ENCODE peak calls at places on chromosome 10, in six cellular contexts. Z, Q, G, O, S and V are unnamed samples. For H3K4me1, the result is how much of the 10 kb centered on the place peaks cover.

GRCh38 chr10:100623541-100623940 is 87.8 kb downstream of the HIF1AN start:
- DNase-seq in S (no peak), O (no peak), Q (no peak), G (no peak), Z (peak), V (no peak)

GRCh38 chr10:73807471-73807870 is 3.9 kb downstream of the NDST2 start:
- DNase-seq in O (no peak), Z (peak), S (no peak), Q (no peak), G (no peak), V (no peak)

GRCh38 chr10:126705951-126706565 is 35.6 kb upstream of the C10orf90 start:
- DNase-seq in S (no peak), Q (no peak), Z (no peak), G (no peak), O (peak), V (no peak)

GRCh38 chr10:60073781-60074656 is 167.7 kb upstream of the CCDC6 start:
- DNase-seq in Z (no peak), O (no peak), S (no peak), Q (no peak), G (no peak), V (no peak)

GRCh38 chr10:124240721-124241350 is 147.4 kb upstream of the CHST15 start:
- DNase-seq in Z (no peak), Q (peak), S (no peak), O (no peak), G (peak), V (no peak)

GRCh38 chr10:50805981-50806622 is 66.4 kb downstream of the ASAH2B start:
- DNase-seq in O (no peak), Z (no peak), S (no peak), G (no peak), Q (no peak), V (no peak)

GRCh38 chr10:132447446-132448247 is 50.6 kb downstream of the PWWP2B start:
- DNase-seq in Q (no peak), O (no peak), G (no peak), S (no peak), Z (peak), V (no peak)

GRCh38 chr10:48493083-48493871 is 111.6 kb downstream of the ARHGAP22 start:
- DNase-seq in Z (peak), O (no peak), G (no peak), S (no peak), Q (peak), V (peak)

GRCh38 chr10:76155961-76156360 is 724.5 kb downstream of the LRMDA start:
- DNase-seq in Z (no peak), Q (no peak), O (no peak), G (no peak), S (no peak), V (no peak)

GRCh38 chr10:109593686-109594085 is 329.6 kb downstream of the XPNPEP1 start:
- DNase-seq in Q (no peak), G (no peak), S (no peak), O (no peak), Z (no peak), V (no peak)

GRCh38 chr10:125001313-125002043 is 59.6 kb downstream of the ZRANB1 start:
- DNase-seq in Q (no peak), S (no peak), O (peak), Z (peak), G (peak), V (peak)

GRCh38 chr10:116728526-116729096 is 13.8 kb downstream of the HSPA12A start:
- DNase-seq in Z (no peak), Q (no peak), O (no peak), S (no peak), G (peak), V (no peak)

GRCh38 chr10:114867365-114867764 is 45.8 kb downstream of the FHIP2A start:
- DNase-seq in Q (no peak), S (no peak), G (no peak), Z (no peak), O (no peak), V (no peak)

GRCh38 chr10:103932996-103933395 is 15.0 kb upstream of the STN1 start:
- DNase-seq in Z (no peak), Q (no peak), G (no peak), S (no peak), O (no peak), V (no peak)

GRCh38 chr10:12041766-12042408 is 722 bp downstream of the UPF2 start:
- DNase-seq in O (no peak), Q (no peak), Z (no peak), G (no peak), S (no peak), V (no peak)

GRCh38 chr10:90862908-90863514 is 5.2 kb upstream of the HTR7 start:
- DNase-seq in Z (no peak), O (no peak), Q (no peak), S (no peak), G (no peak), V (no peak)

GRCh38 chr10:103645141-103646054 is 151.9 kb downstream of the NEURL1 start:
- DNase-seq in G (peak), Z (peak), Q (peak), S (no peak), O (peak), V (peak)

GRCh38 chr10:103067951-103068350 is 125.1 kb downstream of the NT5C2 start:
- DNase-seq in Z (no peak), O (no peak), Q (no peak), S (no peak), G (no peak), V (no peak)

GRCh38 chr10:31749293-31749692 is 179.3 kb downstream of the ARHGAP12 start:
- DNase-seq in Q (no peak), O (no peak), S (no peak), Z (no peak), G (no peak), V (peak)
- H3K4me1 ChIP-seq in Q (under half), O (under half), S (under half), Z (under half), G (under half), V (under half)

GRCh38 chr10:122044045-122044661 is 55.2 kb downstream of the TACC2 start:
- DNase-seq in G (peak), S (no peak), O (peak), Q (no peak), Z (no peak), V (peak)

GRCh38 chr10:122045212-122045611 is 56.2 kb downstream of the TACC2 start:
- DNase-seq in S (no peak), Q (no peak), G (no peak), O (no peak), Z (no peak), V (no peak)

GRCh38 chr10:122040786-122041185 is 51.8 kb downstream of the TACC2 start:
- DNase-seq in O (no peak), Z (no peak), S (no peak), Q (no peak), G (peak), V (no peak)

GRCh38 chr10:122042836-122043235 is 53.9 kb downstream of the TACC2 start:
- DNase-seq in Q (no peak), G (no peak), O (no peak), S (no peak), Z (no peak), V (no peak)

DNA sequence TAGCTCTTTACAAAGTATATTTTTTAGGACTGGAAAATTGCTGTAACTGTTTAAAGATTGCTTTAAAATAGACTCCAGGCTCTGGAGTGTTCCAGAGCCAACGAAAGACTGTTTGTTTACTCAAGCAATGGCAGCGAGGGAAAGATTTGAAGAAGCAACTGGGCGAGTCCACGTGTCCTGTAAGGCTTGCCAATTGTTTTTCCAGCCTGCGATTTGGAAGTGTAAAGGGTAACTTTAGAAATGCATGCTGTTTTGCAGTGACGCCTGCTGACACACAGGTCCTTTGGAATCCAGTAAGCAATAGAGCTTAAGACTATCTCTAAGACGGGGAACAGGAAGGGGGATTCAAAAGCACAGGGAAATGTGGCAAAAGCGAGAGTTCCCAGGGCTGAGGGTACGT is 55.8 kb downstream of the TACC2 start:
- DNase-seq in O (peak), Z (no peak), S (no peak), G (peak), Q (no peak), V (peak)
- H3K4me3 ChIP-seq in O (no peak), Z (no peak), S (peak), G (no peak), Q (no peak), V (peak)

GRCh38 chr10:613217-613616 is 76.3 kb downstream of the DIP2C start:
- DNase-seq in S (peak), G (peak), Q (no peak), Z (peak), O (peak), V (peak)

GRCh38 chr10:615583-616152 is 73.8 kb downstream of the DIP2C start:
- DNase-seq in Q (peak), Z (peak), O (no peak), S (no peak), G (no peak), V (peak)

GRCh38 chr10:613661-614340 is 75.7 kb downstream of the DIP2C start:
- DNase-seq in O (no peak), G (peak), Z (peak), S (no peak), Q (no peak), V (no peak)

GRCh38 chr10:614341-614664 is 75.2 kb downstream of the DIP2C start:
- DNase-seq in Q (no peak), G (no peak), S (no peak), Z (peak), O (no peak), V (peak)

DNA sequence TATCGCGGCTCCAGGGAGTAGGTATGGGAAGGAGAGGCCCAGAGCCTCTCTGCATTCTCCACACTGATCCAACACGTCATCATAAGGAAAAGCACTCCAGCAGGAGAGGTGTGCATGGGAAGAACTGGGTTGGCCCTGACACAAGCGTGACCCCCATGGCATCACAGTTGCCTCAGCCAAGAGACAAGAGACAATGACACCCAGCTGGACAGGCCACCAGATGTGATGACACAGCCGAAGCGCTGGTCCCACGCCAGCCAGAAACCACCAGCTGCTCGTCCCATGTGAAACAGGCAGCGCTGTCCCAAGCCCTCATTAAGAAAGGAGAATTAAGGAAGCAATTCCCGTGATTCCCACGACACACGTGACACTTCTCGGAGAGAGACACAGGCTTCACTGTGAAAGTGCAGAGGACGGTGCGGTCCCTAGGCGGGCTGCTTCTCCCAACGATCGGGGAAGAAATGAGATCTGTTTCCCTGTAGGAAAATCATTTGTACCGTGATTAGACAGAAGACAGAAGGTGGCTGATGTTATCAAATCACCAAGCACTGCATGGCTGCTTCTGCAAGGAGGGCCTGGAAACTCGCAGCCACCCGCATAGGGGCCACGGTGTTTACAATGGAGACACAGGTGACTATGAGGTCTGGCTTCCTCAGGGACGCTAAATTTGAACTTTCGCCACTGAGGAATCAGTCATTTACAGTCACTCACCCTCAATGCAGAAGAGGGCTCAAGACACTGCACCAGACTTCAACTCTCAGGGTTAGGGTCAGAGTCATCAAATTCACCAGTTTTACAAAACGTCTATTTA is 74.5 kb downstream of the DIP2C start:
- DNase-seq in O (no peak), Z (no peak), G (no peak), S (no peak), Q (no peak), V (peak)
- H3K27ac ChIP-seq in O (no peak), Z (no peak), G (peak), S (no peak), Q (peak), V (peak)

DNA sequence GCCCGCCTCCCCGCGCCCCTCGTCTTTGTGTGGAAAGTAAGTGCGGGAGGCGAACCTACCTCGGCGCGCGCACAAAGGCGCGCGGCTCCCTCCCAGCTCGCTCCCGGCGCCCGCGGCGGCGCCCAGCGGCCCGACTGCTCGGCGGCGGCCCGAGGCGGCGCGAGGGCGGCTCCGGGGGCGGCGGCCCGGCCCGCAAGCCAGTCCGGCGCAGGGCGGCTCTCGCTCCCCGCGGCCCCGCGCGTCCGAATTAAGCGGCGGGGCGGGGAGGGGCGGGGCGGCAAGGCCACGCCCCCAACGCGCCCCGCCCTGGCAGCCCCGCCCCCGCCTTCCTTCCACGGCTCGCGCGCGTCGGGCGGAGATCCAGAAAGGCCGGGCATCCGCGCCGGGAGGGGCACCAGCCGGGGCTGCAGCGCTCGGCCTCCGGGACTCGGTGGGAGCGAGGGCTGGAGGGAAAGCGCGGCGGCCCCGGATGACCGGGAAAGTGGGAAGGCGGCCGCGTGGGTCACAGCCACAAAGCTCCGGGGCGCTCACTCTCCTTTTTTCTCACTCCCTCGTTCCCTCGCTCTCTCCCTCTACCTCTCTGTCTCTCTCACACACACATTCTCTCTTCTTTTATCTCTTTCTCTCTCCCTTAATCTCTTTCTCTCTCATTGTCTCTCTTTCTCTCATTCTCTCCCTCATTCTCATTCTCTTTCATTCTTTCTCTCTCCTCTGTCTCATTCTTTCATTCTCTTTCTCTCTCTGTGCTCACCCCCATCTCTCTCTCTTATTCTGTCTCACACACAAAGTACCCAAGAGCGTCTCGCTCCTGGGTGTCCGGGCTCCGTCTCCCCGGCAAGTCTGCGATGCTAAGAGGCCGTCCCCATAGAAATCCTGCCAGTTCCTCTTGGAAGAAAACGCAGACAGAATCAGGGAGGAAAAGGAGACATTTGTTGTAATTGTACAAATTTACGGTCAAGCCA is 170.2 kb downstream of the FAM107B start:
- DNase-seq in Q (peak), S (peak), Z (peak), O (peak), G (peak), V (peak)
- H3K4me1 ChIP-seq in Q (under half), S (under half), Z (under half), O (under half), G (under half), V (under half)

GRCh38 chr10:13727574-13727973 is 140.8 kb downstream of the PRPF18 start:
- DNase-seq in S (no peak), Q (no peak), G (no peak), O (no peak), Z (no peak), V (no peak)

GRCh38 chr10:13731799-13732198 is 145.0 kb downstream of the PRPF18 start:
- DNase-seq in O (no peak), Q (no peak), S (no peak), G (no peak), Z (no peak), V (no peak)

GRCh38 chr10:13725594-13725993 is 138.8 kb downstream of the PRPF18 start:
- DNase-seq in G (no peak), S (no peak), O (no peak), Z (no peak), Q (no peak), V (no peak)

GRCh38 chr10:13729959-13730358 is 143.2 kb downstream of the PRPF18 start:
- DNase-seq in O (no peak), Q (no peak), Z (no peak), S (no peak), G (no peak), V (no peak)

DNA sequence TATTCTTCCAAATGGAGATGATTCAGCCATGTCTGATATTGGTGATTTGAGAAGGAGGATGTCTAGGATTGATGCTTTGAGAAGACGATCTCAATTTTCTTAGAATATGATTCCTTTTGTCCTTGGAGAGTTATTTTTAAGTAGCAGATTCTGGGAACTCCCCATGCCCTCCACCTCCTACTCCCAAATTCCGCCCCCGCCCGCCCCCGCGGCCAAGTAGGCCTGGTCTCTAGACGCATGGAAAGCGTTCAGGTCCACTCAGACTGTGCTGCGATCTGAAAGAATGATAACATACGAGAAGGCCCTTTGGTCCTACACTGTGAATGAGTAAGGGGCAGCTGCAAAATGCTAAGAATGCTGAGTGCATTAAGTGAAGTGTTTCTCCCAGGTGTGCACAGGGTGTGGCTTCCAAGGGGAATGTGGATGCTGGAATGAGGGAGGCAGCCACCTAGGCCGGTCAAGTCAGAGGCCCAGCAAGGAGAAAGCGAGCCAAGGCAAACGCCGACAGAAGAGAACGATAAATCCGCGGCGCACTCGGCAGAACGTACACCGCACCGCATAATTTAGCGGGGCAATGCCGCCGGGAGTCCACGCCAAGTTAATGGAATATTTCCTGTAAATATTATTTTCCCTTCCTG is 142.3 kb downstream of the PRPF18 start:
- DNase-seq in G (no peak), Z (peak), Q (no peak), S (no peak), O (no peak), V (no peak)
- H3K4me3 ChIP-seq in G (no peak), Z (no peak), Q (no peak), S (no peak), O (no peak), V (no peak)

DNA sequence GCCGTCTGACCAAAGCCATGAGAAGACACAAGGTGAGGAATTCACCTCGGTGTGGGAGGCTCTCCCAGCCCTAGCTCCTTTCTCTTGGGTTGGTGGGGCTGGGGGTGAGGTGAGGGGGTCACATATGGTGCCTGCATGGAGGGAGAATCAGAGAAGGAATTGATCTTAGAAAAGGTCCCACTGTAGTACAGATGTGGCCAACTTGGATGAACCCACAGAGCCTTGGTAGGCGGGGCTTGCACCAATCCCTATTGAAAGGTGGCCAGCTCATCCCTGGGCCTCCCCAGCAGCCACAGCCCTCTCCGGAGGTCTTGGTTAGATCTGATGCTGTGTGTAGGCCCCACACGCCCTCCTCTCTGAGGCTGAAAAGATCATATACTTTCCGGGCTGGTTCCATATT is 19.0 kb downstream of the HKDC1 start:
- DNase-seq in G (no peak), Z (no peak), S (no peak), Q (no peak), O (no peak), V (no peak)
- H3K27ac ChIP-seq in G (no peak), Z (no peak), S (no peak), Q (no peak), O (no peak), V (peak)

GRCh38 chr10:86504510-86504909 is 17.1 kb downstream of the WAPL start:
- DNase-seq in O (no peak), Q (no peak), G (no peak), S (no peak), Z (no peak), V (no peak)

GRCh38 chr10:86500846-86501245 is 20.7 kb downstream of the WAPL start:
- DNase-seq in O (no peak), S (no peak), Z (no peak), Q (no peak), G (no peak), V (no peak)

GRCh38 chr10:86497621-86498020 is 24.0 kb downstream of the WAPL start:
- DNase-seq in Z (no peak), Q (no peak), G (no peak), S (no peak), O (no peak), V (no peak)

DNA sequence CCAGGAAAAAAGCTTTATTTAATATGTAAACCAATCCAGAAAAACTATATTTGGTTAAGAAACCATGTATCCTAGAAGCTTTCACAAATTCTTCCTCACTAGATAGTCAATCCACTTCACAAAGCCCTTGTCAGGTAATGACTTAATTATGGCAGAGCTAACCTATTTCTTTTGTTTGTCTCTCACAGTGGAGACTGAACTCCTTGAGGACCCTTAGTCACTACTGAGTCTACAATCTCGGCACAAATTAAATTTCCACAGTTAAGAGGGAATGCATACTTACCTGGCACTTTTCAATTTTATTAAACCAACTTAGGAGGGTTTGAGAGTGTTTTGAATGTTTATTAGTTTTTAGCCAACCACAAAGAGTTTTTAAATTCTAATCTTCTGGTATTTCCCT is 23.0 kb downstream of the WAPL start:
- DNase-seq in G (no peak), Q (no peak), O (no peak), Z (no peak), S (no peak), V (no peak)
- H3K4me1 ChIP-seq in G (under half), Q (under half), O (under half), Z (under half), S (under half), V (under half)